ENCODE peak calls at places on chromosomes 1 and 21, in four cellular contexts. One of them, this sample, is unnamed. For H3K9me3, the result is how much of the 10 kb centered on the place peaks cover.

GRCh38 chr21:15210235-15210678 is 145.5 kb upstream of the NRIP1 start:
- DNase-seq in H9: peak
- DNase-seq in K562: peak
- DNase-seq in heart left ventricle: peak
- DNase-seq in this sample: no peak

GRCh38 chr1:212712451-212713303 is 13.0 kb upstream of the BATF3 start:
- DNase-seq in H9: no peak
- DNase-seq in K562: no peak
- DNase-seq in heart left ventricle: no peak
- DNase-seq in this sample: no peak

GRCh38 chr1:26582836-26583460 is 53.4 kb downstream of the RPS6KA1 start:
- DNase-seq in heart left ventricle: no peak
- DNase-seq in K562: no peak
- DNase-seq in H9: no peak
- DNase-seq in this sample: no peak

GRCh38 chr1:209565759-209566678 is 17.5 kb upstream of the CAMK1G start:
- DNase-seq in H9: peak
- DNase-seq in heart left ventricle: peak
- DNase-seq in K562: peak
- DNase-seq in this sample: peak

GRCh38 chr1:205502111-205502810 is 2.2 kb upstream of the CDK18 start:
- DNase-seq in H9: no peak
- DNase-seq in heart left ventricle: no peak
- DNase-seq in K562: no peak
- DNase-seq in this sample: no peak

GRCh38 chr1:234702342-234703000 is 92.5 kb upstream of the IRF2BP2 start:
- DNase-seq in heart left ventricle: peak
- DNase-seq in K562: no peak
- DNase-seq in H9: no peak
- DNase-seq in this sample: no peak

GRCh38 chr1:151133339-151133761 is 13.1 kb downstream of the SEMA6C start:
- DNase-seq in K562: no peak
- DNase-seq in heart left ventricle: no peak
- DNase-seq in H9: peak
- DNase-seq in this sample: no peak

GRCh38 chr1:201503397-201504176 is 3.3 kb downstream of the CSRP1 start:
- DNase-seq in heart left ventricle: peak
- DNase-seq in K562: no peak
- DNase-seq in H9: peak
- DNase-seq in this sample: no peak

GRCh38 chr1:84632975-84633427 is 57.3 kb downstream of the SSX2IP start:
- DNase-seq in heart left ventricle: no peak
- DNase-seq in K562: peak
- DNase-seq in H9: no peak
- DNase-seq in this sample: no peak

GRCh38 chr1:107954121-107954520 is 10.9 kb downstream of the VAV3 start:
- DNase-seq in K562: no peak
- DNase-seq in H9: no peak
- DNase-seq in heart left ventricle: no peak
- DNase-seq in this sample: no peak

GRCh38 chr1:59375321-59376220 is 78.7 kb downstream of the FGGY start:
- DNase-seq in heart left ventricle: no peak
- DNase-seq in K562: no peak
- DNase-seq in H9: no peak
- DNase-seq in this sample: no peak

GRCh38 chr1:37038079-37038702 is 3.9 kb upstream of the GRIK3 start:
- DNase-seq in H9: peak
- DNase-seq in K562: peak
- DNase-seq in heart left ventricle: no peak
- DNase-seq in this sample: no peak

GRCh38 chr1:219812491-219813221 is 115.7 kb downstream of the SLC30A10 start:
- DNase-seq in H9: peak
- DNase-seq in K562: peak
- DNase-seq in heart left ventricle: peak
- DNase-seq in this sample: no peak

GRCh38 chr21:44931137-44931500 is 8.7 kb upstream of the SLX9 start:
- DNase-seq in heart left ventricle: no peak
- DNase-seq in H9: peak
- DNase-seq in K562: no peak
- DNase-seq in this sample: no peak

GRCh38 chr1:42957880-42958487 is 684 bp downstream of the SLC2A1 start:
- DNase-seq in H9: no peak
- DNase-seq in K562: peak
- DNase-seq in heart left ventricle: peak
- DNase-seq in this sample: peak

GRCh38 chr1:68975534-68975933 is 478.7 kb upstream of the DEPDC1 start:
- DNase-seq in heart left ventricle: no peak
- DNase-seq in H9: peak
- DNase-seq in K562: no peak
- DNase-seq in this sample: no peak

GRCh38 chr1:243575070-243575469 is 275.0 kb downstream of the AKT3 start:
- DNase-seq in H9: no peak
- DNase-seq in heart left ventricle: no peak
- DNase-seq in K562: no peak
- DNase-seq in this sample: no peak

GRCh38 chr1:25519624-25520023 is 23.8 kb upstream of the LDLRAP1 start:
- DNase-seq in K562: no peak
- DNase-seq in H9: no peak
- DNase-seq in heart left ventricle: no peak
- DNase-seq in this sample: no peak

GRCh38 chr1:31575373-31576140 is 758 bp upstream of the TINAGL1 start:
- DNase-seq in H9: no peak
- DNase-seq in heart left ventricle: no peak
- DNase-seq in K562: no peak
- DNase-seq in this sample: no peak

GRCh38 chr21:34640858-34641257 is 25.9 kb upstream of the RCAN1 start:
- DNase-seq in heart left ventricle: no peak
- DNase-seq in K562: peak
- DNase-seq in H9: no peak
- DNase-seq in this sample: no peak

GRCh38 chr1:23013657-23014056 is 2.0 kb downstream of the TEX46 start:
- DNase-seq in K562: no peak
- DNase-seq in H9: peak
- DNase-seq in heart left ventricle: no peak
- DNase-seq in this sample: no peak

GRCh38 chr1:8468751-8469150 is 150.8 kb downstream of the SLC45A1 start:
- DNase-seq in heart left ventricle: no peak
- DNase-seq in K562: no peak
- DNase-seq in H9: no peak
- DNase-seq in this sample: no peak

GRCh38 chr1:68046423-68046822 is 4.0 kb downstream of the DIRAS3 start:
- DNase-seq in heart left ventricle: no peak
- DNase-seq in K562: peak
- DNase-seq in H9: no peak
- DNase-seq in this sample: no peak

GRCh38 chr1:198399452-198399851 is 141.0 kb downstream of the ATP6V1G3 start:
- DNase-seq in H9: no peak
- DNase-seq in heart left ventricle: no peak
- DNase-seq in K562: no peak
- DNase-seq in this sample: no peak

GRCh38 chr1:166307261-166308188 is 140.7 kb upstream of the FAM78B start:
- DNase-seq in K562: no peak
- DNase-seq in heart left ventricle: peak
- DNase-seq in H9: no peak
- DNase-seq in this sample: no peak

GRCh38 chr21:31092867-31093266 is 54.6 kb upstream of the KRTAP19-8 start:
- DNase-seq in K562: no peak
- DNase-seq in H9: no peak
- DNase-seq in heart left ventricle: no peak
- DNase-seq in this sample: no peak

GRCh38 chr21:32578107-32578691 is 7.1 kb downstream of the TCP10L start:
- DNase-seq in H9: peak
- DNase-seq in K562: peak
- DNase-seq in heart left ventricle: no peak
- DNase-seq in this sample: no peak

GRCh38 chr1:157025321-157025720 is 20.2 kb downstream of the ARHGEF11 start:
- DNase-seq in H9: no peak
- DNase-seq in heart left ventricle: no peak
- DNase-seq in K562: no peak
- DNase-seq in this sample: no peak

GRCh38 chr21:36203603-36203889 is 46.9 kb downstream of the DOP1B start:
- DNase-seq in H9: no peak
- DNase-seq in heart left ventricle: no peak
- DNase-seq in K562: peak
- DNase-seq in this sample: no peak

GRCh38 chr1:25550155-25550506 is 6.7 kb downstream of the LDLRAP1 start:
- DNase-seq in heart left ventricle: no peak
- DNase-seq in H9: no peak
- DNase-seq in K562: peak
- DNase-seq in this sample: no peak

GRCh38 chr1:88169939-88170338 is 514.1 kb upstream of the PKN2 start:
- DNase-seq in K562: no peak
- DNase-seq in H9: no peak
- DNase-seq in heart left ventricle: no peak
- DNase-seq in this sample: no peak

GRCh38 chr1:25065246-25066238 is 135.5 kb upstream of the RUNX3 start:
- DNase-seq in K562: no peak
- DNase-seq in H9: no peak
- DNase-seq in heart left ventricle: no peak
- DNase-seq in this sample: no peak

GRCh38 chr1:60765204-60765603 is 317.2 kb upstream of the NFIA start:
- DNase-seq in heart left ventricle: no peak
- DNase-seq in H9: peak
- DNase-seq in K562: peak
- DNase-seq in this sample: no peak

GRCh38 chr1:161081151-161081405 is 8.3 kb downstream of the NECTIN4 start:
- DNase-seq in K562: no peak
- DNase-seq in heart left ventricle: no peak
- DNase-seq in H9: no peak
- DNase-seq in this sample: no peak

GRCh38 chr1:7386226-7387052 is 384.7 kb upstream of the VAMP3 start:
- DNase-seq in K562: no peak
- DNase-seq in heart left ventricle: no peak
- DNase-seq in H9: peak
- DNase-seq in this sample: no peak

GRCh38 chr1:75345538-75346292 is 211.5 kb downstream of the LHX8 start:
- DNase-seq in K562: no peak
- DNase-seq in heart left ventricle: no peak
- DNase-seq in H9: no peak
- DNase-seq in this sample: no peak

DNA sequence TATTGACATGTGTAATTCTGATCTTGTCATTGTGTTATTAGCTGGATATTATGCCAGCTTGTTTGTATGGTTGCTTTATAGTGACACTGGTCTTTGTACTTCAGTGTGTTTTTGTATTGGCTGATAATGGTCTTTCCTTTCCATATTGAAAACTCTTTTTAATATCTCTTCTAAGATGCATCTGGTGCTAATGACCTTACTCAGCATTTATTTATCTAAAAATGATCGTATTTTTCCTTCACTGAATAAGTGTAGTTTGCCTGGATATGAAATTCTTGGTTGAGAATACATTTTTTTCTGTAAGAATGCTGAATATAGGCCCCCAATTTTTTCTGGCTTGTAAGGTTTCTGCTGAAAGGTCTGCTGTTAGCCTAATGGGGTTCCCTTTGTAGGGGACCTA is 465.5 kb upstream of the TMPRSS15 start:
- DNase-seq in K562: no peak
- DNase-seq in heart left ventricle: no peak
- DNase-seq in H9: no peak
- DNase-seq in this sample: no peak
- H3K9me3 ChIP-seq in K562: under half
- H3K9me3 ChIP-seq in heart left ventricle: under half
- H3K9me3 ChIP-seq in H9: under half
- H3K9me3 ChIP-seq in this sample: under half

DNA sequence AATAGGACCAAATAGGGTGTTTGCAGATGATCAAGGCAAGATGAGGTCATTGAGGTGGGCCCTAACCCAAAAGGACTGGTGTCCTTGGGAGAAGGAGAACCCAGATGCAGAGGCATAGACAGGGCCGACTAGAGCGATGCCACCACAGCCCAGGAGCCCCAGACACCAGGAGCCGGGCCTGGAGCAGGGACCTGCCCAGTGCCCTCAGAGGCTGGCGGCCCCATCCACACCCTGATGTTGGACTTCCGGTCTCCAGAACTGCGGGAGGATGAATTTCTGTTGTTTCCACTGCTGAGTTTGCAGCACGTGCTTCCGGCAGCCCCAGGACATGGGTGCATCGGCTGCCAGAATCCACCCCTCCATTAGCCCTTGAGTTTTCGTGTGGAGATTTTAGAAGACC is 7.2 kb upstream of the ACTRT2 start:
- DNase-seq in heart left ventricle: no peak
- DNase-seq in K562: no peak
- DNase-seq in H9: no peak
- DNase-seq in this sample: no peak
- H3K9me3 ChIP-seq in heart left ventricle: under half
- H3K9me3 ChIP-seq in K562: under half
- H3K9me3 ChIP-seq in H9: under half
- H3K9me3 ChIP-seq in this sample: under half

GRCh38 chr1:248229360-248229908 is 1.8 kb upstream of the OR2M4 start:
- DNase-seq in heart left ventricle: no peak
- DNase-seq in K562: no peak
- DNase-seq in H9: no peak
- DNase-seq in this sample: no peak
- H3K9me3 ChIP-seq in heart left ventricle: under half
- H3K9me3 ChIP-seq in K562: under half
- H3K9me3 ChIP-seq in H9: under half
- H3K9me3 ChIP-seq in this sample: under half

DNA sequence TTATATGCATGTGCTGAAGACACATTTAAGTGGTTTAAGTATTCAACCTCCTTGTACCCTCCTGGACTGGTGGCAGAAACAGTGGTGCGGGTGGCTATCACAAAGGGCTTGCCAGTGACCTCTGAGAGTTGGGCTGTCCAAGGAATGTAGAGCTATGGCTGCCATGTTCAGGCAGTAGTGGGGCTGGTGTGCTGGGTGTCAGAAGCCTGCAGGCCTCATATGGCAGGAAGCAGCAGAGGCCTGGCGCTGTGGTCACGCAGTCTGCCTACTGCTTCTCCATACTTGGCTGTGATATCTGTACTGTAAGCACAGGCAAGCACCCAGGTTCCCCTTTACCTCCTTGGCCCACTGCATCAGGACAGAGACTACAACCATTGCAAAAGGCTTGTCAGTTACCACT is 870.0 kb downstream of the LRRIQ3 start:
- DNase-seq in H9: no peak
- DNase-seq in K562: no peak
- DNase-seq in heart left ventricle: no peak
- DNase-seq in this sample: no peak
- H3K9me3 ChIP-seq in H9: under half
- H3K9me3 ChIP-seq in K562: under half
- H3K9me3 ChIP-seq in heart left ventricle: under half
- H3K9me3 ChIP-seq in this sample: under half

GRCh38 chr21:19244502-19245187 is 841.1 kb upstream of the TMPRSS15 start:
- DNase-seq in heart left ventricle: no peak
- DNase-seq in H9: no peak
- DNase-seq in K562: no peak
- DNase-seq in this sample: no peak
- H3K9me3 ChIP-seq in heart left ventricle: under half
- H3K9me3 ChIP-seq in H9: under half
- H3K9me3 ChIP-seq in K562: under half
- H3K9me3 ChIP-seq in this sample: under half

GRCh38 chr1:35573198-35573775 is at the start of gene TFAP2E:
- DNase-seq in K562: no peak
- DNase-seq in heart left ventricle: no peak
- DNase-seq in H9: peak
- DNase-seq in this sample: no peak
- H3K9me3 ChIP-seq in K562: under half
- H3K9me3 ChIP-seq in heart left ventricle: under half
- H3K9me3 ChIP-seq in H9: under half
- H3K9me3 ChIP-seq in this sample: under half

This sample was measured in T-helper 17 cell.